ENCODE peak calls at places on chromosomes 12 and 14, in seven cellular contexts. F is choroid plexus epithelial cell, A is WERI-Rb-1, T is IMR-90, X is brain microvascular endothelial cell, I is ovary, L is PC-9. U is an unnamed sample.

GRCh38 chr12:83040991-83041390 is 354.3 kb downstream of the TMTC2 start:
- DNase-seq in L (no peak), F (no peak), T (no peak), I (no peak), X (no peak), A (no peak), U (no peak)

GRCh38 chr12:55974308-55974724 is 438 bp downstream of the RAB5B start:
- DNase-seq in F (peak), A (peak), X (peak), I (no peak), T (peak), L (peak), U (no peak)

GRCh38 chr14:33837943-33838683 is 112.8 kb downstream of the EGLN3 start:
- DNase-seq in F (no peak), I (no peak), X (no peak), T (no peak), A (no peak), L (no peak), U (no peak)

GRCh38 chr14:58749066-58749669 is 111.4 kb downstream of the DACT1 start:
- DNase-seq in L (no peak), I (no peak), F (peak), T (peak), A (no peak), X (peak), U (peak)

GRCh38 chr14:67352055-67352454 is 7.5 kb downstream of the ATP6V1D start:
- DNase-seq in F (no peak), I (no peak), A (no peak), L (no peak), T (no peak), X (no peak), U (no peak)

GRCh38 chr12:27652174-27652763 is 44.0 kb upstream of the REP15 start:
- DNase-seq in A (peak), T (peak), I (peak), X (peak), L (peak), F (peak), U (peak)

GRCh38 chr12:52004042-52004648 is 2.6 kb upstream of the TAMALIN start:
- DNase-seq in T (peak), I (peak), A (peak), X (peak), L (peak), F (peak), U (no peak)

GRCh38 chr12:62191747-62192485 is 68.3 kb upstream of the USP15 start:
- DNase-seq in L (no peak), I (peak), T (no peak), X (peak), A (peak), F (peak), U (peak)

GRCh38 chr14:26395726-26396125 is 202.1 kb downstream of the NOVA1 start:
- DNase-seq in F (no peak), X (no peak), L (no peak), I (no peak), T (no peak), A (no peak), U (no peak)

GRCh38 chr14:69013943-69014782 is 35.1 kb upstream of the ACTN1 start:
- DNase-seq in X (peak), A (no peak), T (peak), I (no peak), F (peak), L (peak), U (no peak)

GRCh38 chr12:28226705-28227104 is 36.4 kb downstream of the CCDC91 start:
- DNase-seq in T (no peak), F (no peak), L (no peak), X (no peak), I (no peak), A (no peak), U (no peak)

GRCh38 chr12:67344979-67345710 is 76.0 kb downstream of the CAND1 start:
- DNase-seq in X (no peak), A (no peak), T (no peak), F (no peak), L (no peak), I (no peak), U (no peak)

GRCh38 chr14:100662850-100663527 is 63.7 kb upstream of the DLK1 start:
- DNase-seq in F (peak), T (peak), X (peak), I (peak), L (peak), A (peak), U (peak)

GRCh38 chr12:124315316-124315924 is 20.5 kb downstream of the RFLNA start:
- DNase-seq in L (no peak), X (no peak), T (no peak), F (no peak), A (no peak), I (no peak), U (no peak)

GRCh38 chr12:117182866-117183265 is 7.4 kb downstream of the FBXO21 start:
- DNase-seq in I (no peak), X (no peak), F (no peak), A (no peak), L (no peak), T (no peak), U (no peak)

GRCh38 chr14:53472306-53472705 is 319.2 kb upstream of the DDHD1 start:
- DNase-seq in L (no peak), I (no peak), T (peak), X (no peak), A (no peak), F (no peak), U (no peak)

GRCh38 chr14:101817511-101818001 is 56.0 kb downstream of the PPP2R5C start:
- DNase-seq in F (no peak), L (no peak), I (no peak), X (no peak), A (no peak), T (no peak), U (no peak)

GRCh38 chr14:23186913-23187654 is 3.6 kb upstream of the SLC7A8 start:
- DNase-seq in I (peak), F (peak), A (peak), X (peak), T (peak), L (peak), U (peak)

GRCh38 chr12:128111333-128111732 is 155.6 kb upstream of the TMEM132C start:
- DNase-seq in X (no peak), I (no peak), T (no peak), A (no peak), F (no peak), L (no peak), U (no peak)

GRCh38 chr12:82687020-82687951 is 580 bp downstream of the TMTC2 start:
- DNase-seq in L (peak), X (peak), F (peak), A (peak), T (peak), I (peak), U (peak)

GRCh38 chr12:52280319-52280795 is 5.9 kb downstream of the KRT86 start:
- DNase-seq in A (no peak), T (peak), I (no peak), F (peak), L (peak), X (peak), U (no peak)

GRCh38 chr12:127964717-127965116 is 302.3 kb upstream of the TMEM132C start:
- DNase-seq in F (peak), X (peak), A (no peak), I (no peak), L (no peak), T (no peak), U (peak)

GRCh38 chr14:95711476-95712176 is 2.3 kb downstream of the TCL1A start:
- DNase-seq in X (no peak), L (no peak), A (no peak), F (no peak), I (no peak), T (no peak), U (no peak)

GRCh38 chr12:52063986-52064649 is 5.7 kb upstream of the ATG101 start:
- DNase-seq in A (no peak), X (peak), F (peak), I (peak), L (peak), T (peak), U (no peak)

DNA sequence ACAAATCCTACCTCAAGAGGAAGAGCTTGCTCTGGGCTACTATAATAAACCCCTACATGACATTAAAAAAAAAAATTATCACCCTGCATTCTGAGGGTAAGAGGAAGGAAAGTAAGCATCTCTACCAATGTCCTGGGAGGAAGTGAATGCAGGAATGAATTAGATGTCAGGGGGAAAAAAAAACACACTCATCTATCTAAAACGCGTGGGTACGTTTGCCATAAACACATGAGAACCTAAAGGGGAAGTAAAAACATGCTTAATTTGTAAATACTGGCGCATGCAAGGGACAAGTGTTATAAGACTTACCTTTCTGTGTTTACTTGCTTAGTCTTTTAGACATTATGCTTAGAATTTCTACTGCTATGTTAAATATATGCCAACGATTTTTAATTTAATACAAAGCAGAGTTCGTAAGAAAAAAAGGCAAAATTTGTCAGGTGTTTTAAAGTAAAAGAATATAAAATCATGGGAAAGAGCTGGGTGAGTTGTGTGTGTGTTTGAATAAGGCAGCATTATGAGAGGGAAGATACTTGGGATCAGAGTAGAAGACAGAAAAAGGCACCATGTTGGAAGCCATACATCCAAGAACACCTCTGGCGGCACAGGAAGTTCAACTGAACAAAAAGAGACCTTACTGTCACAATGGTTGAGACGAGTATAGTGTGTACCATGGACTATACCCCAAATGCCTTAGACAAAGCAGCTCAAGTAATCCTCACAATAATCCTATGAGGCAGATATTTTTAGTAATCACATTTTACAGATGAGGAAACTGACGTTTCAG is 1.5 kb downstream of the TMED8 start:
- DNase-seq in T (no peak), F (no peak), I (no peak), X (no peak), L (no peak), A (no peak), U (peak)
- H3K4me3 ChIP-seq in T (no peak), F (no peak), I (peak), X (no peak), L (peak), A (no peak), U (peak)

GRCh38 chr12:263574-263973 is 938 bp upstream of the SLC6A13 start:
- DNase-seq in F (peak), X (peak), T (peak), L (no peak), A (no peak), I (no peak), U (no peak)

GRCh38 chr12:262113-262512 is 523 bp downstream of the SLC6A13 start:
- DNase-seq in I (no peak), X (no peak), T (no peak), F (no peak), L (no peak), A (no peak), U (no peak)

GRCh38 chr12:264269-264668 is 1.6 kb upstream of the SLC6A13 start:
- DNase-seq in L (no peak), T (no peak), I (no peak), X (no peak), F (no peak), A (no peak), U (no peak)

GRCh38 chr12:265096-265495 is 2.5 kb upstream of the SLC6A13 start:
- DNase-seq in X (no peak), T (no peak), L (no peak), I (no peak), A (no peak), F (no peak), U (peak)

DNA sequence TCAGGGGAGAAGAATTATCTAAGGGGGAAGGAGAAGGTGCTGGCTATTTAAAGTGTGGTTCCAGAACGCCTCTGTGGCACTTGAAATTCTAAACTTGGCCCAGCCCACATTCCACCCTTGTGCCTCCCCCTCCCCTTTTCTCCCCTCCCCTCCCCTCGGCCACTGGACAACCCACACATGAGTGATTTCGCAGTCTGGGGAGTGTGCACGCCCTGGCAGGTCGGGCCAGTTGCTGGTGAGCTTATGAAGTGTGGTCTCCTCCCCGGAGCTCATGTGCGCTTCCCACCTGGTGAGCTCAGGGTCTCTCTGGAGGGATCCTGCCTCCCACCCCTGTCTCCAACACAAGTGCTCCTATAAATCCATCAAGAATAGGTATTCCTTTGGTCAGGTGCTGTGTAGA is at the start of gene SLC6A13:
- DNase-seq in X (no peak), F (no peak), I (no peak), A (no peak), L (no peak), T (no peak), U (no peak)
- H3K4me3 ChIP-seq in X (no peak), F (no peak), I (no peak), A (no peak), L (no peak), T (no peak), U (no peak)

GRCh38 chr12:91333966-91334365 is 151.3 kb upstream of the DCN start:
- DNase-seq in T (no peak), L (no peak), F (no peak), I (no peak), X (no peak), A (no peak), U (no peak)

GRCh38 chr12:91327889-91328288 is 145.3 kb upstream of the DCN start:
- DNase-seq in I (no peak), L (no peak), F (no peak), T (peak), X (no peak), A (no peak), U (no peak)

GRCh38 chr12:91335724-91336123 is 153.1 kb upstream of the DCN start:
- DNase-seq in F (peak), L (no peak), I (no peak), A (no peak), T (no peak), X (no peak), U (no peak)

GRCh38 chr12:91331371-91331770 is 148.8 kb upstream of the DCN start:
- DNase-seq in F (no peak), X (no peak), T (no peak), L (no peak), A (peak), I (no peak), U (no peak)

GRCh38 chr12:91332305-91332704 is 149.7 kb upstream of the DCN start:
- DNase-seq in I (no peak), X (no peak), L (no peak), F (peak), A (no peak), T (peak), U (no peak)
- H3K4me3 ChIP-seq in I (no peak), X (no peak), L (no peak), F (no peak), A (no peak), T (no peak), U (no peak)

GRCh38 chr12:53986686-53987180 is 1.8 kb downstream of the HOXC10 start:
- DNase-seq in T (no peak), X (no peak), A (no peak), L (no peak), I (no peak), F (no peak), U (no peak)

GRCh38 chr12:53985900-53986685 is 1.1 kb downstream of the HOXC10 start:
- DNase-seq in A (no peak), F (no peak), X (no peak), T (no peak), I (no peak), L (no peak), U (no peak)

GRCh38 chr12:53988519-53989226 is 3.7 kb downstream of the HOXC10 start:
- DNase-seq in A (no peak), T (no peak), L (no peak), F (no peak), X (no peak), I (no peak), U (no peak)

GRCh38 chr12:53989227-53990113 is 4.5 kb downstream of the HOXC10 start:
- DNase-seq in L (peak), T (peak), F (peak), A (peak), X (no peak), I (no peak), U (peak)

GRCh38 chr12:53987748-53988147 is 2.8 kb downstream of the HOXC10 start:
- DNase-seq in L (no peak), T (no peak), I (no peak), X (no peak), A (no peak), F (no peak), U (no peak)
- H3K4me3 ChIP-seq in L (no peak), T (no peak), I (no peak), X (no peak), A (no peak), F (no peak), U (no peak)

DNA sequence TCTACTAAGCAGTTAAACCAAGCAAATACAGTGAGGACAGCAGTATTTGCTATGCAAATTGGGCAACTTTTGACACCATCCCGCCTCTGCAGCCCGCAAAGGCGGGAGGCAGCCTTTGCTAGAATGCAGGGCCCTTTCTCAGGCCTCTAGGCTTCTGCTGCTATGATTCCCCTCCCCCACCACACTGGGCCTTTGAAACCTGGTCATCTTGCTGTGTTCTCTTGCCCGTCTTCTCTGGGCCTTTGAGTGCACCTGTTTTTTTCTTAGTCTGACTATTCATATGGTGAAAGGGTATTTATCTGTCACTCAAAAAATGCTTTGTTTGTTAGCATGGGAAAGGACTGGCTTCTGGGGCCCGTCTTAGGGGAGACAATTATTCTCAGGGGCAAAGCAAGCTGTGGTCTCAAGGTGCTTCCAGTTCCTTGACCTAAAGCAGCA is 108.1 kb downstream of the MYRFL start:
- DNase-seq in I (no peak), F (no peak), T (no peak), X (no peak), L (no peak), A (no peak), U (no peak)
- H3K4me3 ChIP-seq in I (no peak), F (no peak), T (no peak), X (no peak), L (no peak), A (no peak), U (no peak)

DNA sequence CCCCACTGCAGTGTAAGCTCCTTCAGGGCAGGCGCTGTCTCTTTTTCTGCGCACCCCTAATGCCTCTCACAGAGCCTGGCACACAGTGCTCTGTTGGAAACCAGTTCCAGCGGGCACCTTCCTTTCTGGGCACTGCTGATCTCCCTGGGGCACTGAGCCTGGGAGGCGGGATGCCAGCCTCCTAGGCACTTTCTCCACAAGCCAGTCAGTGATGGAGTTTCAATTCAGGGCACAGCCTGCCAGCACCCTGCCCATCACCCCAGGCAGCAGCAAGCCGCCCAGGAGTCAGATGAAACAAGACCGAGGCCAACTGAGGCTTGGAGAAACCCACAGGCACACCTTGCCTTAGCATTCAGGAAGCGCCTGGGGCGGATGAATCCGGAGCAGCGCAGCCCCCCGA is 5.7 kb upstream of the CTDSP2 start:
- DNase-seq in L (no peak), X (no peak), T (no peak), F (no peak), A (no peak), I (no peak), U (no peak)
- H3K4me3 ChIP-seq in L (no peak), X (peak), T (no peak), F (peak), A (no peak), I (peak), U (no peak)

GRCh38 chr12:10584415-10584814 is 29.0 kb downstream of the MAGOHB start:
- DNase-seq in L (no peak), T (peak), I (no peak), F (peak), X (no peak), A (no peak), U (no peak)

DNA sequence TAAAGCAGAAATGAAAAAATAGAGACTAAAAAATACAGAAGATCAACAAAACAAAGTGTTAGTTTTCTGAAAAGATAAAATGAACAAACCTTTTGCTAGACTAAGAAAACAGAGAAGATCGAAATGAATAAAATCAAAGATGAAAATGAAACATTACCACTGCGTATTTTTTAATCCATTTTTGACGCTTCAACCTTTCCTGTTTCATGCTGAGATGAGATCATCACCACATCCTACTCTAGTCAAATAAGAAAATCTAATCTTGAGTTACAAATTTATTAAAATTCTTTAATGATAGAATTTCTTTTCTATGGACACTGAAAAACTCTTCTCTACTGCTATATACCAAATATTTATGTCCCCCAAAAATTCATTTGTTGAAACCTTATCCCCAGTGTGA is 30.7 kb downstream of the MAGOHB start:
- DNase-seq in X (no peak), F (no peak), A (no peak), I (no peak), L (no peak), T (no peak), U (no peak)
- H3K4me3 ChIP-seq in X (no peak), F (no peak), A (no peak), I (no peak), L (no peak), T (no peak), U (no peak)

GRCh38 chr12:64781374-64782029 is 22.3 kb upstream of the GNS start:
- DNase-seq in T (no peak), I (no peak), A (no peak), F (no peak), X (no peak), L (peak), U (no peak)
- H3K4me3 ChIP-seq in T (no peak), I (peak), A (peak), F (no peak), X (no peak), L (peak), U (no peak)

GRCh38 chr12:50055831-50056628 is 1.4 kb upstream of the ASIC1 start:
- DNase-seq in F (peak), X (no peak), A (peak), L (peak), I (peak), T (peak), U (no peak)
- H3K4me3 ChIP-seq in F (peak), X (no peak), A (peak), L (no peak), I (no peak), T (no peak), U (peak)

U was measured in Jurkat, Clone E6-1.